ENCODE peak calls at places on chromosomes 3 and 15, in four cellular contexts. One of them, this sample, is unnamed.

GRCh38 chr3:104392327-104392726 is 974.4 kb upstream of the ALCAM start:
- DNase-seq in SK-N-SH: no peak
- DNase-seq in GM12878: no peak
- DNase-seq in H1: no peak
- DNase-seq in this sample: peak; percentile 4

GRCh38 chr3:131435000-131435399 is 53.4 kb downstream of the NUDT16 start:
- DNase-seq in SK-N-SH: no peak
- DNase-seq in GM12878: no peak
- DNase-seq in H1: no peak
- DNase-seq in this sample: no peak

GRCh38 chr3:127820221-127820870 is 2.0 kb downstream of the MGLL start:
- DNase-seq in SK-N-SH: peak; percentile 53
- DNase-seq in GM12878: peak; percentile 41
- DNase-seq in H1: no peak
- DNase-seq in this sample: no peak

GRCh38 chr3:190616627-190617026 is 102.7 kb downstream of the IL1RAP start:
- DNase-seq in SK-N-SH: no peak
- DNase-seq in GM12878: no peak
- DNase-seq in H1: no peak
- DNase-seq in this sample: no peak

GRCh38 chr15:76426941-76427340 is 90.4 kb downstream of the ISL2 start:
- DNase-seq in SK-N-SH: no peak
- DNase-seq in GM12878: peak; percentile 11
- DNase-seq in H1: no peak
- DNase-seq in this sample: no peak

GRCh38 chr3:39330824-39331223 is 1.3 kb downstream of the CCR8 start:
- DNase-seq in SK-N-SH: no peak
- DNase-seq in GM12878: no peak
- DNase-seq in H1: no peak
- DNase-seq in this sample: no peak

GRCh38 chr3:47197287-47197686 is 33.4 kb upstream of the SETD2 start:
- DNase-seq in SK-N-SH: no peak
- DNase-seq in GM12878: no peak
- DNase-seq in H1: no peak
- DNase-seq in this sample: no peak

GRCh38 chr15:56869573-56869972 is 48.9 kb upstream of the TCF12 start:
- DNase-seq in SK-N-SH: peak; percentile 27
- DNase-seq in GM12878: no peak
- DNase-seq in H1: peak; percentile 61
- DNase-seq in this sample: peak; percentile 49

GRCh38 chr3:9951126-9951525 is 1.1 kb downstream of the PRRT3 start:
- DNase-seq in SK-N-SH: no peak
- DNase-seq in GM12878: peak; percentile 37
- DNase-seq in H1: no peak
- DNase-seq in this sample: no peak

GRCh38 chr3:133054572-133054971 is 16.4 kb downstream of the TMEM108 start:
- DNase-seq in SK-N-SH: no peak
- DNase-seq in GM12878: no peak
- DNase-seq in H1: no peak
- DNase-seq in this sample: no peak

GRCh38 chr15:63396546-63396939 is 14.9 kb upstream of the CA12 start:
- DNase-seq in SK-N-SH: no peak
- DNase-seq in GM12878: no peak
- DNase-seq in H1: no peak
- DNase-seq in this sample: peak; percentile 57

GRCh38 chr3:73351423-73352071 is 273.2 kb downstream of the PDZRN3 start:
- DNase-seq in SK-N-SH: peak; percentile 60
- DNase-seq in GM12878: no peak
- DNase-seq in H1: no peak
- DNase-seq in this sample: no peak

GRCh38 chr15:28969511-28970085 is 83.8 kb downstream of the APBA2 start:
- DNase-seq in SK-N-SH: no peak
- DNase-seq in GM12878: no peak
- DNase-seq in H1: peak; percentile 41
- DNase-seq in this sample: no peak

GRCh38 chr3:52396011-52396906 is 48.6 kb downstream of the SEMA3G start:
- DNase-seq in SK-N-SH: no peak
- DNase-seq in GM12878: no peak
- DNase-seq in H1: no peak
- DNase-seq in this sample: no peak

GRCh38 chr3:64928683-64929082 is 240.9 kb upstream of the ADAMTS9 start:
- DNase-seq in SK-N-SH: peak; percentile 5
- DNase-seq in GM12878: no peak
- DNase-seq in H1: no peak
- DNase-seq in this sample: no peak

GRCh38 chr3:50531201-50531600 is 27.8 kb upstream of the CACNA2D2 start:
- DNase-seq in SK-N-SH: no peak
- DNase-seq in GM12878: no peak
- DNase-seq in H1: no peak
- DNase-seq in this sample: no peak

GRCh38 chr15:87227846-87228245 is 1028.7 kb downstream of the NTRK3 start:
- DNase-seq in SK-N-SH: no peak
- DNase-seq in GM12878: no peak
- DNase-seq in H1: no peak
- DNase-seq in this sample: no peak

GRCh38 chr15:24862726-24863521 is 91.9 kb upstream of the SNRPN start:
- DNase-seq in SK-N-SH: no peak
- DNase-seq in GM12878: no peak
- DNase-seq in H1: no peak
- DNase-seq in this sample: no peak

GRCh38 chr3:106423321-106424225 is 554.8 kb upstream of the CBLB start:
- DNase-seq in SK-N-SH: no peak
- DNase-seq in GM12878: no peak
- DNase-seq in H1: no peak
- DNase-seq in this sample: no peak

GRCh38 chr3:150410311-150411105 is 2.4 kb downstream of the TSC22D2 start:
- DNase-seq in SK-N-SH: peak; percentile 39
- DNase-seq in GM12878: no peak
- DNase-seq in H1: no peak
- DNase-seq in this sample: peak; percentile 51

GRCh38 chr3:50516048-50516871 is 12.8 kb upstream of the CACNA2D2 start:
- DNase-seq in SK-N-SH: peak; percentile 88
- DNase-seq in GM12878: no peak
- DNase-seq in H1: peak; percentile 77
- DNase-seq in this sample: no peak

GRCh38 chr3:65604863-65605526 is 433.7 kb downstream of the MAGI1 start:
- DNase-seq in SK-N-SH: no peak
- DNase-seq in GM12878: no peak
- DNase-seq in H1: no peak
- DNase-seq in this sample: no peak

GRCh38 chr15:81000144-81000625 is 538 bp upstream of the TLNRD1 start:
- DNase-seq in SK-N-SH: no peak
- DNase-seq in GM12878: no peak
- DNase-seq in H1: no peak
- DNase-seq in this sample: no peak

GRCh38 chr15:63288778-63289378 is 11.5 kb downstream of the APH1B start:
- DNase-seq in SK-N-SH: peak; percentile 66
- DNase-seq in GM12878: no peak
- DNase-seq in H1: no peak
- DNase-seq in this sample: peak; percentile 51

GRCh38 chr3:88248658-88249057 is 98.9 kb downstream of the C3orf38 start:
- DNase-seq in SK-N-SH: no peak
- DNase-seq in GM12878: no peak
- DNase-seq in H1: no peak
- DNase-seq in this sample: no peak

GRCh38 chr15:41578736-41579383 is 19.8 kb downstream of the TYRO3 start:
- DNase-seq in SK-N-SH: no peak
- DNase-seq in GM12878: no peak
- DNase-seq in H1: no peak
- DNase-seq in this sample: no peak

GRCh38 chr15:22895465-22896190 is 57.2 kb downstream of the NIPA2 start:
- DNase-seq in SK-N-SH: no peak
- DNase-seq in GM12878: peak; percentile 1
- DNase-seq in H1: no peak
- DNase-seq in this sample: peak; percentile 75

GRCh38 chr3:150757768-150758167 is 5.2 kb downstream of the SIAH2 start:
- DNase-seq in SK-N-SH: no peak
- DNase-seq in GM12878: no peak
- DNase-seq in H1: no peak
- DNase-seq in this sample: peak; percentile 74

GRCh38 chr3:49378249-49378899 is 20.2 kb upstream of the GPX1 start:
- DNase-seq in SK-N-SH: no peak
- DNase-seq in GM12878: no peak
- DNase-seq in H1: no peak
- DNase-seq in this sample: no peak

GRCh38 chr3:97817965-97818364 is 3.8 kb upstream of the CRYBG3 start:
- DNase-seq in SK-N-SH: peak; percentile 17
- DNase-seq in GM12878: no peak
- DNase-seq in H1: no peak
- DNase-seq in this sample: no peak

GRCh38 chr15:41558400-41559238 is at the start of gene TYRO3:
- DNase-seq in SK-N-SH: peak; percentile 93
- DNase-seq in GM12878: no peak
- DNase-seq in H1: peak; percentile 82
- DNase-seq in this sample: peak; percentile 66

GRCh38 chr3:170021083-170021482 is 16.7 kb upstream of the GPR160 start:
- DNase-seq in SK-N-SH: no peak
- DNase-seq in GM12878: no peak
- DNase-seq in H1: no peak
- DNase-seq in this sample: no peak

GRCh38 chr3:30737746-30738499 is 131.5 kb downstream of the TGFBR2 start:
- DNase-seq in SK-N-SH: no peak
- DNase-seq in GM12878: no peak
- DNase-seq in H1: no peak
- DNase-seq in this sample: no peak

GRCh38 chr15:80554526-80554925 is 140.6 kb upstream of the ABHD17C start:
- DNase-seq in SK-N-SH: no peak
- DNase-seq in GM12878: no peak
- DNase-seq in H1: no peak
- DNase-seq in this sample: no peak

DNA sequence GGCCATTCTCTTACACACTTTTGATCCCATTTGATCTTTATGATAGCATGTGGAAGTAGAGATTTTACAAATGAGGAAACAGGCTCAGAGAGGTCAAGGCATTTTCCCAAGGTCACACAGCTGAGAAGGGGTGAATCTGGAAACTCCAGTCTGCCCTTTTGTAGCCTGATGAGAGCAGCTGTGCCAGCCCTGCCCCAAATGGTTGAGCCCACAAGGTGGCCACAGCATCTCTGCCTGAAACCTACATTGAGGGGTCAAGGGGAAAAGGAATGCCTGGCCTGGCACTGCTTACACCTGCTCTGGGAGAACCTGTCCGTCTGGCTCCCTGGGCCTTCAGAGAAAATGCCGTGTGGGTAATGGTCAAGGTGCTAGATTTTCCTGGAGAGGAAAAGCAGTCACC is 200.2 kb upstream of the LINGO1 start:
- DNase-seq in SK-N-SH: no peak
- DNase-seq in GM12878: no peak
- DNase-seq in H1: no peak
- DNase-seq in this sample: no peak
- TF ChIP-seq JUND in SK-N-SH: no peak
- TF ChIP-seq JUND in GM12878: no peak
- TF ChIP-seq JUND in H1: no peak
- TF ChIP-seq JUND in this sample: no peak

GRCh38 chr15:60531811-60532210 is 52.9 kb upstream of the ICE2 start:
- DNase-seq in SK-N-SH: no peak
- DNase-seq in GM12878: no peak
- DNase-seq in H1: no peak
- DNase-seq in this sample: no peak

GRCh38 chr15:60528530-60528929 is 49.6 kb upstream of the ICE2 start:
- DNase-seq in SK-N-SH: no peak
- DNase-seq in GM12878: no peak
- DNase-seq in H1: no peak
- DNase-seq in this sample: no peak

GRCh38 chr15:60530168-60530567 is 51.2 kb upstream of the ICE2 start:
- DNase-seq in SK-N-SH: no peak
- DNase-seq in GM12878: no peak
- DNase-seq in H1: no peak
- DNase-seq in this sample: no peak

GRCh38 chr15:60529332-60529731 is 50.4 kb upstream of the ICE2 start:
- DNase-seq in SK-N-SH: no peak
- DNase-seq in GM12878: no peak
- DNase-seq in H1: no peak
- DNase-seq in this sample: no peak

GRCh38 chr15:60530653-60531052 is 51.7 kb upstream of the ICE2 start:
- DNase-seq in SK-N-SH: no peak
- DNase-seq in GM12878: no peak
- DNase-seq in H1: no peak
- DNase-seq in this sample: no peak
- TF ChIP-seq JUND in SK-N-SH: no peak
- TF ChIP-seq JUND in GM12878: no peak
- TF ChIP-seq JUND in H1: no peak
- TF ChIP-seq JUND in this sample: no peak

GRCh38 chr15:39743611-39744010 is 39.0 kb downstream of the FSIP1 start:
- DNase-seq in SK-N-SH: no peak
- DNase-seq in GM12878: no peak
- DNase-seq in H1: no peak
- DNase-seq in this sample: no peak
- TF ChIP-seq JUND in SK-N-SH: no peak
- TF ChIP-seq JUND in GM12878: no peak
- TF ChIP-seq JUND in H1: no peak
- TF ChIP-seq JUND in this sample: no peak

GRCh38 chr15:48614051-48614450 is 31.5 kb downstream of the FBN1 start:
- DNase-seq in SK-N-SH: no peak
- DNase-seq in GM12878: no peak
- DNase-seq in H1: no peak
- DNase-seq in this sample: no peak

GRCh38 chr15:48619446-48619845 is 26.1 kb downstream of the FBN1 start:
- DNase-seq in SK-N-SH: no peak
- DNase-seq in GM12878: no peak
- DNase-seq in H1: no peak
- DNase-seq in this sample: no peak

GRCh38 chr15:48617619-48618018 is 27.9 kb downstream of the FBN1 start:
- DNase-seq in SK-N-SH: no peak
- DNase-seq in GM12878: no peak
- DNase-seq in H1: no peak
- DNase-seq in this sample: no peak

DNA sequence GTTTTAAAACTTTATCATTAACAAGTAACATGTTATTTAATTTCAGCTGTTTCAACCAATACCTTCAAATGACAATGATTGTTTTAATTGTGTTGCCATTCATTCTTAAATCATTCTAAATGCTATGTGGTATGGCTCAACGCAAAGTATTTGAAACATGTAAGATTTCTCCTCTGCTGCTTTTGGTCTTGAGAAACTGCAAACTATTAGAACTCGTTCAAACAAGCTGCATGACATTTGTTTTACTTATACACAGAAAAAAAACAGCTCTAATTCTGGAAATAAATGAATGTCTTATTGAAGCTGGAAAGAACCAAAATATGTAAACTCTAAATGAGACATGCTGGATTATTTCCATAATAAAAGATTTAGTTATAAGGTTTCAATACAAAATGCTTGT is 29.3 kb downstream of the FBN1 start:
- DNase-seq in SK-N-SH: no peak
- DNase-seq in GM12878: no peak
- DNase-seq in H1: no peak
- DNase-seq in this sample: no peak
- TF ChIP-seq JUND in SK-N-SH: no peak
- TF ChIP-seq JUND in GM12878: no peak
- TF ChIP-seq JUND in H1: no peak
- TF ChIP-seq JUND in this sample: no peak

GRCh38 chr3:146326875-146327543 is 76.1 kb upstream of the PLSCR4 start:
- DNase-seq in SK-N-SH: peak; percentile 1
- DNase-seq in GM12878: no peak
- DNase-seq in H1: no peak
- DNase-seq in this sample: peak; percentile 33
- TF ChIP-seq JUND in SK-N-SH: no peak
- TF ChIP-seq JUND in GM12878: no peak
- TF ChIP-seq JUND in H1: no peak
- TF ChIP-seq JUND in this sample: no peak

GRCh38 chr3:124886168-124887051 is 755 bp downstream of the ITGB5 start:
- DNase-seq in SK-N-SH: peak; percentile 77
- DNase-seq in GM12878: no peak
- DNase-seq in H1: peak; percentile 70
- DNase-seq in this sample: peak; percentile 67
- TF ChIP-seq JUND in SK-N-SH: no peak
- TF ChIP-seq JUND in GM12878: no peak
- TF ChIP-seq JUND in H1: no peak
- TF ChIP-seq JUND in this sample: no peak